ENCODE peak calls at places on chromosomes 16 and 17, in four cellular contexts. J, I, A and O are unnamed samples.

GRCh38 chr16:73185737-73186136 is 137.8 kb upstream of the ZFHX3 start:
- DNase-seq in I (no peak), J (no peak), A (no peak), O (no peak)

GRCh38 chr16:67241008-67241900 is 6.0 kb downstream of the FHOD1 start:
- DNase-seq in A (peak), J (no peak), I (peak), O (no peak)

GRCh38 chr16:67884-68789 is 4.3 kb downstream of the RHBDF1 start:
- DNase-seq in A (no peak), I (no peak), J (no peak), O (no peak)

GRCh38 chr17:50604470-50604869 is 30.2 kb upstream of the ABCC3 start:
- DNase-seq in J (peak), I (no peak), A (no peak), O (peak)

GRCh38 chr17:14744716-14745115 is 443.8 kb downstream of the HS3ST3B1 start:
- DNase-seq in A (no peak), I (no peak), J (no peak), O (no peak)

GRCh38 chr17:9239821-9240658 is 218.7 kb downstream of the NTN1 start:
- DNase-seq in I (peak), J (peak), A (no peak), O (peak)

GRCh38 chr16:14338236-14338635 is 267.1 kb downstream of the MRTFB start:
- DNase-seq in J (no peak), I (no peak), A (no peak), O (no peak)

GRCh38 chr16:86079185-86079885 is 180.4 kb downstream of the IRF8 start:
- DNase-seq in J (no peak), I (no peak), A (no peak), O (no peak)

GRCh38 chr17:63697341-63698286 is 2.3 kb downstream of the LIMD2 start:
- DNase-seq in A (peak), I (peak), J (peak), O (peak)

GRCh38 chr17:80863626-80864025 is 128.0 kb upstream of the CHMP6 start:
- DNase-seq in J (no peak), I (no peak), A (no peak), O (no peak)

GRCh38 chr17:80861360-80861861 is 130.2 kb upstream of the CHMP6 start:
- DNase-seq in A (no peak), I (no peak), J (peak), O (no peak)

GRCh38 chr17:80861892-80862291 is 129.7 kb upstream of the CHMP6 start:
- DNase-seq in A (no peak), J (peak), I (no peak), O (no peak)

GRCh38 chr17:80862341-80862969 is 129.2 kb upstream of the CHMP6 start:
- DNase-seq in J (no peak), A (no peak), I (no peak), O (peak)

DNA sequence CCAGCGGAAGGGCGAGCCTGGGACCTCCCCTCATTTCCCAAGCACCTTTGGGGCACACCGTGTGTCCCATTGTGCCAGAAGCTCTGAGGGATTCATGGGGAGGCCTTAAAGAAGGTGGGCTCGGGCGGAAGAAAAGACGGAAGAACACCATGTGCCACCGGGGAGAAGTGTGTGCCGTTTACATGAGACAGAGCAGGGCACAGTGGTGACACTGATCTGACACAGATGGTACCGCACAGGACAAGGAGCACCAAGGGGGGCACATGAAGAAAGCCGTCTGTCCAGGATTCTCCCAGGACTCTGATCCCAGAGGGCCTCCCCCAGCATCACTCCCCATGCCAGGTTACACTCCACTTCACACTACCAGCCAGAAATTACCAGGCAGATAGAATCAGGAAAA is 128.7 kb upstream of the CHMP6 start:
- DNase-seq in I (no peak), A (no peak), J (no peak), O (no peak)
- TF ChIP-seq FOXJ3 in I (no peak), A (no peak), J (no peak), O (no peak)

GRCh38 chr16:54193656-54194007 is 93.0 kb downstream of the IRX3 start:
- DNase-seq in J (peak), I (peak), A (peak), O (peak)
- TF ChIP-seq FOXJ3 in J (no peak), I (no peak), A (no peak), O (no peak)

GRCh38 chr17:6178959-6179358 is 108.8 kb downstream of the WSCD1 start:
- DNase-seq in J (no peak), A (no peak), I (no peak), O (no peak)

GRCh38 chr17:6172642-6173330 is 102.6 kb downstream of the WSCD1 start:
- DNase-seq in A (no peak), I (no peak), J (no peak), O (no peak)

GRCh38 chr17:6173653-6174052 is 103.5 kb downstream of the WSCD1 start:
- DNase-seq in A (no peak), J (no peak), I (no peak), O (no peak)

GRCh38 chr17:6177941-6178694 is 107.9 kb downstream of the WSCD1 start:
- DNase-seq in I (no peak), J (no peak), A (no peak), O (no peak)
- TF ChIP-seq FOXJ3 in I (no peak), J (no peak), A (no peak), O (no peak)

GRCh38 chr16:15777533-15778203 is 79.2 kb downstream of the MYH11 start:
- DNase-seq in J (peak), I (peak), A (peak), O (peak)
- TF ChIP-seq FOXJ3 in J (no peak), I (no peak), A (no peak), O (no peak)